ENCODE peak calls at places on chromosomes 2 and 18, in four cellular contexts. One of them, this sample, is unnamed.

GRCh38 chr2:190628651-190629378 is 20.1 kb upstream of the NAB1 start:
- DNase-seq in SK-N-SH: no peak
- DNase-seq in A549: no peak
- DNase-seq in WTC11: no peak
- DNase-seq in this sample: no peak

GRCh38 chr2:128318776-128319456 is at the start of gene HS6ST1:
- DNase-seq in SK-N-SH: peak; percentile 98
- DNase-seq in WTC11: peak; percentile 85
- DNase-seq in A549: peak; percentile 60
- DNase-seq in this sample: peak; percentile 76

GRCh38 chr2:210617732-210618330 is 61.4 kb downstream of the CPS1 start:
- DNase-seq in SK-N-SH: peak; percentile 55
- DNase-seq in WTC11: no peak
- DNase-seq in A549: peak; percentile 15
- DNase-seq in this sample: peak; percentile 49

GRCh38 chr2:22377251-22377650 is 1007.7 kb upstream of the KLHL29 start:
- DNase-seq in WTC11: no peak
- DNase-seq in A549: no peak
- DNase-seq in SK-N-SH: no peak
- DNase-seq in this sample: no peak

GRCh38 chr2:174593574-174594203 is 3.9 kb downstream of the WIPF1 start:
- DNase-seq in A549: no peak
- DNase-seq in WTC11: no peak
- DNase-seq in SK-N-SH: no peak
- DNase-seq in this sample: peak; percentile 84

GRCh38 chr2:157526070-157526469 is 82.2 kb upstream of the CYTIP start:
- DNase-seq in WTC11: no peak
- DNase-seq in SK-N-SH: no peak
- DNase-seq in A549: no peak
- DNase-seq in this sample: no peak

GRCh38 chr2:130837175-130837810 is 579 bp downstream of the ARHGEF4 start:
- DNase-seq in WTC11: no peak
- DNase-seq in A549: no peak
- DNase-seq in SK-N-SH: no peak
- DNase-seq in this sample: no peak

GRCh38 chr2:43798300-43798699 is 24.5 kb downstream of the DYNC2LI1 start:
- DNase-seq in WTC11: no peak
- DNase-seq in SK-N-SH: no peak
- DNase-seq in A549: peak; percentile 28
- DNase-seq in this sample: no peak

GRCh38 chr2:60530660-60531276 is 22.7 kb downstream of the BCL11A start:
- DNase-seq in A549: no peak
- DNase-seq in SK-N-SH: peak; percentile 72
- DNase-seq in WTC11: no peak
- DNase-seq in this sample: no peak

GRCh38 chr2:3491716-3492474 is 27.4 kb downstream of the ADI1 start:
- DNase-seq in WTC11: no peak
- DNase-seq in A549: no peak
- DNase-seq in SK-N-SH: peak; percentile 18
- DNase-seq in this sample: no peak

GRCh38 chr2:119225084-119225864 is 1.6 kb downstream of the STEAP3 start:
- DNase-seq in WTC11: no peak
- DNase-seq in A549: peak; percentile 52
- DNase-seq in SK-N-SH: no peak
- DNase-seq in this sample: peak; percentile 32

GRCh38 chr2:25714740-25715139 is 41.4 kb upstream of the DTNB start:
- DNase-seq in WTC11: no peak
- DNase-seq in A549: peak; percentile 31
- DNase-seq in SK-N-SH: no peak
- DNase-seq in this sample: peak; percentile 16

GRCh38 chr2:167784071-167784400 is 463.4 kb downstream of the STK39 start:
- DNase-seq in A549: no peak
- DNase-seq in WTC11: no peak
- DNase-seq in SK-N-SH: no peak
- DNase-seq in this sample: no peak

GRCh38 chr2:208407667-208408066 is 1.1 kb downstream of the PTH2R start:
- DNase-seq in WTC11: peak; percentile 20
- DNase-seq in A549: peak; percentile 14
- DNase-seq in SK-N-SH: peak; percentile 45
- DNase-seq in this sample: peak; percentile 2

GRCh38 chr18:33116376-33116775 is 324.1 kb downstream of the CCDC178 start:
- DNase-seq in SK-N-SH: no peak
- DNase-seq in A549: no peak
- DNase-seq in WTC11: no peak
- DNase-seq in this sample: no peak

GRCh38 chr2:221671515-221671914 is 99.4 kb upstream of the EPHA4 start:
- DNase-seq in WTC11: no peak
- DNase-seq in A549: no peak
- DNase-seq in SK-N-SH: no peak
- DNase-seq in this sample: peak; percentile 59

GRCh38 chr2:171390941-171391516 is 42.8 kb downstream of the METTL8 start:
- DNase-seq in WTC11: no peak
- DNase-seq in A549: no peak
- DNase-seq in SK-N-SH: no peak
- DNase-seq in this sample: peak; percentile 78

GRCh38 chr18:78565240-78565639 is 414.4 kb upstream of the SALL3 start:
- DNase-seq in A549: no peak
- DNase-seq in WTC11: no peak
- DNase-seq in SK-N-SH: no peak
- DNase-seq in this sample: no peak

GRCh38 chr2:46460991-46461715 is 18.2 kb upstream of the TMEM247 start:
- DNase-seq in SK-N-SH: peak; percentile 79
- DNase-seq in A549: peak; percentile 66
- DNase-seq in WTC11: peak; percentile 87
- DNase-seq in this sample: peak; percentile 65

GRCh38 chr18:28984731-28985130 is 807.8 kb upstream of the CDH2 start:
- DNase-seq in WTC11: no peak
- DNase-seq in SK-N-SH: no peak
- DNase-seq in A549: no peak
- DNase-seq in this sample: peak; percentile 33

GRCh38 chr2:182077023-182077422 is 91.4 kb downstream of the PPP1R1C start:
- DNase-seq in SK-N-SH: no peak
- DNase-seq in WTC11: no peak
- DNase-seq in A549: no peak
- DNase-seq in this sample: peak; percentile 61

GRCh38 chr2:100840519-100840918 is 20.6 kb downstream of the NPAS2 start:
- DNase-seq in SK-N-SH: no peak
- DNase-seq in A549: no peak
- DNase-seq in WTC11: no peak
- DNase-seq in this sample: no peak

GRCh38 chr2:30684026-30684425 is 123.2 kb downstream of the CAPN13 start:
- DNase-seq in WTC11: no peak
- DNase-seq in A549: no peak
- DNase-seq in SK-N-SH: no peak
- DNase-seq in this sample: no peak

GRCh38 chr2:200353873-200354272 is 47.4 kb downstream of the SPATS2L start:
- DNase-seq in A549: no peak
- DNase-seq in SK-N-SH: no peak
- DNase-seq in WTC11: no peak
- DNase-seq in this sample: no peak

GRCh38 chr18:56650056-56650455 is 1.1 kb upstream of the WDR7 start:
- DNase-seq in SK-N-SH: no peak
- DNase-seq in A549: no peak
- DNase-seq in WTC11: no peak
- DNase-seq in this sample: peak; percentile 43

GRCh38 chr2:211760103-211760502 is 778.5 kb downstream of the ERBB4 start:
- DNase-seq in WTC11: no peak
- DNase-seq in SK-N-SH: no peak
- DNase-seq in A549: no peak
- DNase-seq in this sample: no peak

DNA sequence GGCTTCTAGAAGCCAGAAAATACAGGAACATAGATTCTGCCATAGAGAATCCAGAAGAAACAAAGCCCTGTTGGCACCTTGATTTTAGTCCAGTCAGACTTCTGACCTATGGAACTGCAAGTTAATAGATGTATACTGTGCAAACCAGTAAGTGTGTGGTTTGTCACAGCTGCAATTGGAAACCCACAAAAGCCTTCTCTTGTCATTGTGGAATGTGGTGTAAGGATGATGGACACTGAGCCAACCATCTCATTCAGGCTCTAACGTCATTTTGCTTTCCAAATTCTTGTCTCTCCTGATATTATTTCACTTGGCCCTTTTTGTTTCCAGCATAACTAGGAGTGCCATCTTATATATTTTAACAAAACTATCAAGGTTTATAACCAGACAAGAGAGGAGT is 369.5 kb upstream of the SMIM21 start:
- DNase-seq in WTC11: no peak
- DNase-seq in A549: no peak
- DNase-seq in SK-N-SH: no peak
- DNase-seq in this sample: no peak
- TF ChIP-seq USF2 in WTC11: no peak
- TF ChIP-seq USF2 in A549: no peak
- TF ChIP-seq USF2 in SK-N-SH: no peak
- TF ChIP-seq USF2 in this sample: no peak

DNA sequence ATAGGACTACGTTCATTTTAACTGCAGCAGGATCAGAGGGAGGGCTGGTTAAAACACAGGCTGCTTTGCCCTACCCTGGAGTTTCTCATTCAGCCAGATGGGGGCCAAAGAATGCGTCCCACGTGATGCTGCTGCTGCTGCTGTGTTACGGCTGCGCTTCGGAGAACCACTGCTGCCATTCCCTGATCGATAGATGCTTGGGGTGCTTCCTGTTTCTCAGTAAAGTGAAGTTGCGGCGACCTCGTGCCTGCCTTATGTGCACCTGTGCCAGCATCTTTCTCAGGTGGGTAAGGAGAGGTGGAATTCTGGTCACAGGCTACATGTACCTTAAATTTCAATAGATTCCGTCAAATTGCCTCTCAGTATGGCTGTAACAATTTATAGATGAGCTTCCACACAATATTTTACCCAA is 24.7 kb upstream of the TOGARAM2 start:
- DNase-seq in WTC11: peak; percentile 69
- DNase-seq in SK-N-SH: peak; percentile 61
- DNase-seq in A549: no peak
- DNase-seq in this sample: no peak
- TF ChIP-seq USF2 in WTC11: peak; percentile 91
- TF ChIP-seq USF2 in SK-N-SH: peak; percentile 51
- TF ChIP-seq USF2 in A549: no peak
- TF ChIP-seq USF2 in this sample: peak; percentile 85

GRCh38 chr2:75290600-75291140 is 91.3 kb upstream of the TACR1 start:
- DNase-seq in WTC11: no peak
- DNase-seq in A549: no peak
- DNase-seq in SK-N-SH: no peak
- DNase-seq in this sample: peak; percentile 45
- TF ChIP-seq USF2 in WTC11: no peak
- TF ChIP-seq USF2 in A549: no peak
- TF ChIP-seq USF2 in SK-N-SH: no peak
- TF ChIP-seq USF2 in this sample: no peak

GRCh38 chr2:172864182-172864581 is 128.5 kb downstream of the RAPGEF4 start:
- DNase-seq in A549: no peak
- DNase-seq in SK-N-SH: no peak
- DNase-seq in WTC11: peak; percentile 81
- DNase-seq in this sample: peak; percentile 51
- TF ChIP-seq USF2 in A549: no peak
- TF ChIP-seq USF2 in SK-N-SH: no peak
- TF ChIP-seq USF2 in WTC11: no peak
- TF ChIP-seq USF2 in this sample: no peak

DNA sequence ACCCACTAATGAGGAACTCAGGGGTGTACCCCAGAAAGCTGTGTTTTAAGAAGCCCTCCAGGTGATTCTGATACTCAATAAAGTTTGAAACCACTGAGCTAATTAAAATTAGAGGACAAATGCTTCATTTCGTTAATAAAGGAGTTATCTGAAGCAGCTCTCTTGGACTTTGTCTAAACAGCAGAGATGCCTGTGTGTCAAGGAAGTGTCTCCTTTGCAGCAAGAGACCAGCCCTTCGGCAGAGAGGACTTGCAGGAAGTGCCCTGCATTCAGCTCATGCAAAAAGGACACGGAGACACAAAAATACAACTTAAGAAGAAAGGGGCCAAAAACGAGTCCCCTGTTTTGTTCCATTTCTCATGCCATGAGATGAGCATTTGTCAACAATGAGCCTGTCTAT is 152.1 kb downstream of the ANTXR1 start:
- DNase-seq in WTC11: no peak
- DNase-seq in A549: no peak
- DNase-seq in SK-N-SH: no peak
- DNase-seq in this sample: no peak
- TF ChIP-seq USF2 in WTC11: no peak
- TF ChIP-seq USF2 in A549: no peak
- TF ChIP-seq USF2 in SK-N-SH: no peak
- TF ChIP-seq USF2 in this sample: no peak

DNA sequence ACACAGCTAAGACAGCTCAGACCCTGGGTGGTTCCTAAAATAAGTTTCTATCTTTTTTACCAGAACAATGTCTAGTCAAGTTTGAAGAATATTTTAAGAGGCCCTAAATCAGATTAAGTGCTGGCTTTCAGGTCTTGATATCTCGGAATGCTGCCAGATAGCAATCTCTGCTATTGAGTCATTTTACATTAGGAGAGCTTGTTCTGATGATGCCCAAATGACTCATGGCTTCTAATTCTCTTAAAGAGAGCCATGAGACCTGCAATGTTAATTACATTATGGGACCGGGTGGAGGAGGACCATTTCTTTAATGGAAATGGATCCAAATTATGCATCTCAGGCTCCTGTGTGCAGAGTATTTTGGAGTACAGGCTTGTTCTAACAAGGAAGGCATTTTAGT is 94.2 kb upstream of the SULT1C3 start:
- DNase-seq in SK-N-SH: no peak
- DNase-seq in A549: no peak
- DNase-seq in WTC11: no peak
- DNase-seq in this sample: peak; percentile 10
- TF ChIP-seq USF2 in SK-N-SH: no peak
- TF ChIP-seq USF2 in A549: no peak
- TF ChIP-seq USF2 in WTC11: no peak
- TF ChIP-seq USF2 in this sample: no peak

DNA sequence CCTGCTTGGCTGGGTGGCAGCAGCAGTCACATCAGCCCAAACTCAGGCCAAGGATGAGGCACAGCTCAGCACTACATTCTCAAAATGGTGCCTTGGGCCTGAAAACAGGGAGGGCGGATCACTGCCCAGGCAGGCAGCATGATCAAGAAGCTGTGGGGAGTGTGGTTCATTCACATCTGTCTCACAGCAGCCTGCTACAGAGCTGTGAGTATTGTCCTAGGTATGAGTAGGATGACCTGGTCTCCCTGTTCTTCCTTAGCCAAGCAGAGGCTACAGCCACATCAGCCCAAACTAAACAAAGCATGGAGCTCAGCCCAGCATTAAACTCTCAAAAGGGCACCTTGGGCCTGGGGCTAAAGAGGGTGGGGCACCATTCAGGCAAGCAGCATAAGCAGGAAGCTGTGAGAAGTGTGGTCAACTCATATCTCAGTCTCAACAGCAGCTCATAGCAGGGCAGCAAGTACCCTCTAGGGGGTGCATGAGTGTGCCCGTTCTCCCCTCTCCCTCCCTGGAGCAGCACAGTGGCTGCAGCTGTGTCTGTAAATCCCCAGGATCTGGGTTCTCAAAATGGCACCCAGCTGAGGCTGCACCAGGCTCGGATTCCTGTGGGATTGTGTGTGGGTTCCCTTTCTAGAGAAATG is 139.6 kb downstream of the TRABD2A start:
- DNase-seq in WTC11: peak; percentile 65
- DNase-seq in A549: peak; percentile 6
- DNase-seq in SK-N-SH: peak; percentile 9
- DNase-seq in this sample: peak; percentile 43
- TF ChIP-seq USF2 in WTC11: no peak
- TF ChIP-seq USF2 in A549: no peak
- TF ChIP-seq USF2 in SK-N-SH: no peak
- TF ChIP-seq USF2 in this sample: no peak